ENCODE peak calls at places on chromosomes 11 and 22, in four cellular contexts. One of them, this sample, is unnamed.

GRCh38 chr11:130858215-130858614 is 58.1 kb downstream of the SNX19 start:
- DNase-seq in B cell: no peak
- DNase-seq in heart left ventricle: no peak
- DNase-seq in GM12865: peak; percentile 22
- DNase-seq in this sample: no peak

GRCh38 chr11:127018683-127019279 is 18.2 kb upstream of the KIRREL3 start:
- DNase-seq in B cell: no peak
- DNase-seq in heart left ventricle: no peak
- DNase-seq in GM12865: no peak
- DNase-seq in this sample: no peak

GRCh38 chr11:132058211-132058772 is 687.9 kb downstream of the NTM start:
- DNase-seq in B cell: no peak
- DNase-seq in heart left ventricle: no peak
- DNase-seq in GM12865: no peak
- DNase-seq in this sample: no peak

GRCh38 chr11:119338318-119338890 is 2.3 kb downstream of the C1QTNF5 start:
- DNase-seq in B cell: peak; percentile 84
- DNase-seq in heart left ventricle: peak; percentile 78
- DNase-seq in GM12865: peak; percentile 71
- DNase-seq in this sample: peak; percentile 89

GRCh38 chr11:15707971-15708370 is 593.2 kb downstream of the INSC start:
- DNase-seq in B cell: no peak
- DNase-seq in heart left ventricle: peak; percentile 37
- DNase-seq in GM12865: no peak
- DNase-seq in this sample: no peak

GRCh38 chr11:35911616-35912165 is 32.2 kb upstream of the LDLRAD3 start:
- DNase-seq in B cell: no peak
- DNase-seq in heart left ventricle: no peak
- DNase-seq in GM12865: peak; percentile 44
- DNase-seq in this sample: peak; percentile 14

GRCh38 chr22:40410731-40411505 is 40.5 kb downstream of the SGSM3 start:
- DNase-seq in B cell: no peak
- DNase-seq in heart left ventricle: no peak
- DNase-seq in GM12865: no peak
- DNase-seq in this sample: no peak

GRCh38 chr22:49979587-49980264 is 19.2 kb downstream of the PIM3 start:
- DNase-seq in B cell: peak; percentile 29
- DNase-seq in heart left ventricle: peak; percentile 24
- DNase-seq in GM12865: peak; percentile 61
- DNase-seq in this sample: no peak

GRCh38 chr22:28029962-28030361 is 110.9 kb upstream of the PITPNB start:
- DNase-seq in B cell: no peak
- DNase-seq in heart left ventricle: peak; percentile 8
- DNase-seq in GM12865: no peak
- DNase-seq in this sample: no peak

GRCh38 chr11:66725646-66726045 is 3.4 kb downstream of the SPTBN2 start:
- DNase-seq in B cell: no peak
- DNase-seq in heart left ventricle: no peak
- DNase-seq in GM12865: no peak
- DNase-seq in this sample: no peak

GRCh38 chr11:120108154-120108784 is 29.6 kb downstream of the TRIM29 start:
- DNase-seq in B cell: peak; percentile 86
- DNase-seq in heart left ventricle: peak; percentile 63
- DNase-seq in GM12865: peak; percentile 59
- DNase-seq in this sample: peak; percentile 90

DNA sequence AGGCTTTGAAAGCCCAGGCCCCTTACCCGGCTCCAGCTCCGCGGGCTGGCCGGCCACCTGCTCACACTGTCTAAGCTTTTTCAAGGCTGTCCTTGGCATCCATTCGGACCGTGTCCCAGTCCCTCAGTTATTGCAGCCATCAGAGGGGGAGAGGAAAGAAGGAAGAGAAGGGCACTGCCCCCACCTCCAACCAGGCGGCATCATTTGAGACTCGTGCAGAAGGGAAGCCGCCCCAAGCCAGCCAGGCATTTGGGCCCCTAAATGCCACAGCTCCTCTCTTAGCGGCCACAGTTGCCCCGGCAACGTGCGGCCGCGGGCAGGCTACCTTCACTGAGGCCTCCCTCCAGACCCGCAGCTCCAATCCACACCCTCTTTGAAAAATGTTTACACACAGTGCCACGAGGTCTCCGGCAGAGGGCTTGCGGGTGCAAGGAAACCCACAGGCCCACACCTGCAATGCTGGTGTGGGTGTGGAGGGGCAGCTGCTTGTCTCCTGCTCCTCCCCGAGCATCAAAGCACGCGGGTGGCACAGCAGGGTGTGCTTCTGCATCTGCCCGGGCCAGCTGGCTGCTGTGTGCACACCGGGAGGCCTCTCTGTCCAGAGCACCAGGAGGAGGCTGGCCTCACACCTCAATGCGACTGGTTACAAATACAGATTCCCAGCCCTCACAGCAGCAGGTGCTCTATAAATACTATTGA is 124.4 kb downstream of the CTTN start:
- DNase-seq in B cell: no peak
- DNase-seq in heart left ventricle: no peak
- DNase-seq in GM12865: peak; percentile 33
- DNase-seq in this sample: no peak
- TF ChIP-seq CTCF in B cell: no peak
- TF ChIP-seq CTCF in heart left ventricle: no peak
- TF ChIP-seq CTCF in GM12865: no peak
- TF ChIP-seq CTCF in this sample: no peak

DNA sequence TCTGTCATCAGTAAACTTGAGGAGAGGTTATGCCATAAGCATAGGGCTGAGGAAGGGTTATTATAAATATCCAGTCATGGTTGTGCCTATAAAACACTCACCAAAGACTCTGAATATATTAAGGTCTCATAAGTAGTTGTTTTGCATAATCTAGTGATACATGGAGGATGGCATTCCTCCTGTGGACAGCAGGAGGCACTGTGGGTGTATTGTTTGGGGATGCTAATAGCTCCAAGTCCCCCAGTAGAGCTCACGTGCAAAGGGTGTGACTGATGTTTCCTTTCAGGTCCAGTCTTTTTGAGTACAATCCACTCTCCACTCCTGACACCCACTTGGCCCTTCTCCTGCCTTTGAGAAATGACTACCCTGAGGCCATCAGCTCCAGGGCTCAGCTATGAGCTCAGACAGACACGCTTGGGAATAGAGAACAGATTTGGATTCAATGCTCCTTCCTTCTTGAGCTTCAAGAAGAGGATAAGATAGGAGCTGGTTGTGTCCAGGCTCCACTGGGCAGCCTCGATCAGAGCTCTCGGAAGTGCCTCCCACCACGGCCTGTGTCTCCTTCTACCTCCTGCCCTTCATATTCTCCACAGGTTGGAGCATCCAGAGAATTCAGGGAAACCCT is 85.2 kb upstream of the IGLL5 start:
- DNase-seq in B cell: no peak
- DNase-seq in heart left ventricle: no peak
- DNase-seq in GM12865: peak; percentile 70
- DNase-seq in this sample: peak; percentile 40
- TF ChIP-seq CTCF in B cell: peak; percentile 41
- TF ChIP-seq CTCF in heart left ventricle: peak; percentile 18
- TF ChIP-seq CTCF in GM12865: peak; percentile 66
- TF ChIP-seq CTCF in this sample: no peak

DNA sequence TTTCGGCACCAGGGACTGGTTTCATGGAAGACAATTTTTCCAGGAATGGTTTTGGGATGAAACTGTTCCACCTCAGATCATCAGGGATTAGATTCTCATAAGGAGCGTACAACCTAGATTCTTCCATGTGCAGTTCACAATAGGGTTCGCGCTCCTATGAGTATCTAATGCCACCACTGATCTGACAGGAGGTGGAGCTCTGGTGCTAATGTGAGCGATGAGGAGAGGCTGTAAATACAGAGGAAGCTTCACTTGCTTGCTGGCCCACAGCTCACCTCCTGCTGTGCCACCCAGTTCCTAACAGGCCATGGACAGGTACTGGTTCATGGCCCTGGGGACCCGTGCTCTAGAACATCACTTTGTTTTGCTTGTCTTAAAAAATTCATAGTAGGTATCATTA is 41.8 kb upstream of the AMPD3 start:
- DNase-seq in B cell: peak; percentile 27
- DNase-seq in heart left ventricle: no peak
- DNase-seq in GM12865: peak; percentile 72
- DNase-seq in this sample: no peak
- TF ChIP-seq CTCF in B cell: peak; percentile 59
- TF ChIP-seq CTCF in heart left ventricle: no peak
- TF ChIP-seq CTCF in GM12865: peak; percentile 57
- TF ChIP-seq CTCF in this sample: peak; percentile 73

GRCh38 chr11:101444164-101444563 is 139.6 kb downstream of the TRPC6 start:
- DNase-seq in B cell: no peak
- DNase-seq in heart left ventricle: no peak
- DNase-seq in GM12865: no peak
- DNase-seq in this sample: no peak

GRCh38 chr11:101444851-101445250 is 139.0 kb downstream of the TRPC6 start:
- DNase-seq in B cell: no peak
- DNase-seq in heart left ventricle: no peak
- DNase-seq in GM12865: no peak
- DNase-seq in this sample: no peak

GRCh38 chr11:101446726-101447125 is 137.1 kb downstream of the TRPC6 start:
- DNase-seq in B cell: no peak
- DNase-seq in heart left ventricle: no peak
- DNase-seq in GM12865: no peak
- DNase-seq in this sample: no peak

GRCh38 chr11:101445761-101446160 is 138.0 kb downstream of the TRPC6 start:
- DNase-seq in B cell: no peak
- DNase-seq in heart left ventricle: no peak
- DNase-seq in GM12865: no peak
- DNase-seq in this sample: no peak

DNA sequence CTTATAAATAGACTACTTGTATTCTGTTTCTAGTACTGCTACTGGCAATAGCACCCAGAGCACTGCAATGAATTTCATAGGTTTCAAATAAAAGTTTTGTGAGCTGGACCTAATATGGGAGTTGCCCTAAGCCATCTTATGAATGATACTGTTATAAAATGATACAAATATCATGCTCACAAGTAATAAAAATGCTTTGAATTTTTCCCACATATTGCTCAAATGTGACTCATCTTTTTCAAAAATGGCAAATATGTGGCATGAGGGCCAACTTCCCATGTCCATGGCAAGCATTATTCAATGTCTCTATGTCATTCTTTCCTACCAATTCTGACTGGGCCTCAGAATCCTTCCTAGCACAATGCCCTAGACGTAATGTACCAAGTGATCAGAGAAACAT is 137.6 kb downstream of the TRPC6 start:
- DNase-seq in B cell: no peak
- DNase-seq in heart left ventricle: no peak
- DNase-seq in GM12865: no peak
- DNase-seq in this sample: no peak
- TF ChIP-seq CTCF in B cell: no peak
- TF ChIP-seq CTCF in heart left ventricle: no peak
- TF ChIP-seq CTCF in GM12865: no peak
- TF ChIP-seq CTCF in this sample: no peak

GRCh38 chr11:95791385-95792033 is 1.2 kb downstream of the CEP57 start:
- DNase-seq in B cell: no peak
- DNase-seq in heart left ventricle: no peak
- DNase-seq in GM12865: no peak
- DNase-seq in this sample: no peak

GRCh38 chr11:95790123-95790932 is at the start of gene CEP57:
- DNase-seq in B cell: peak; percentile 75
- DNase-seq in heart left ventricle: peak; percentile 96
- DNase-seq in GM12865: peak; percentile 97
- DNase-seq in this sample: peak; percentile 88

GRCh38 chr11:95789506-95790122 is at the start of gene FAM76B:
- DNase-seq in B cell: peak; percentile 84
- DNase-seq in heart left ventricle: peak; percentile 98
- DNase-seq in GM12865: peak; percentile 99
- DNase-seq in this sample: peak; percentile 93

GRCh38 chr11:95790933-95791247 is 592 bp downstream of the CEP57 start:
- DNase-seq in B cell: peak; percentile 17
- DNase-seq in heart left ventricle: peak; percentile 55
- DNase-seq in GM12865: peak; percentile 81
- DNase-seq in this sample: peak; percentile 29

DNA sequence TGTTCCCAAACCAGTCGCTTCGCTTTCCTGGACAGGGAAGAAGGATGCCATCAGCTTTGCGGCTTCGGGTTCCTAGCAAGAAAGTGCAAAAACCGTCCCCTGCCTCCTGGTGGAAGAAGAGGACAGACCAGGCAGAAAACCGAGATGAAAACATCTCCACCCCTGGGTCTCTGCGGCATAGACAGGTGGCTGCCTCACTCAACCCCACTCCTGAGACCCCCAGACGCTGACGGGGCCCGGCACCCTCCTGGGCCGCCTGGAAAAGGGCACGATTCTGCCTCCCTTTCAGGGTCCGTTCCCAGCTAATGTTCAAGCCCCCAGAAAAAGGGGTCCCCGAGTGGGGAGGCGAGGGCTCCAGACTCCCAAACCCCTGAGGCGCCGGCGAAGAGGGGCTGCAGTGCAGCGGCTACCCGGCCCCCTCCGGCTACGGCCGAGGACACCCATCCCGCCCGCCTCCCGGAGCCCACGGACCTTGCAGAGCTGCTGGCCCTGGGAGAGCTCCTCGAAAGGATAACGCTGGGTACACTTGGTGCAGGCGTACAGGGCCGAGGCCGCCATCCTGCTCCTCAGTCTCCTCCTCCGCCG is 569 bp downstream of the FAM76B start:
- DNase-seq in B cell: peak; percentile 15
- DNase-seq in heart left ventricle: no peak
- DNase-seq in GM12865: peak; percentile 49
- DNase-seq in this sample: peak; percentile 19
- TF ChIP-seq CTCF in B cell: peak; percentile 37
- TF ChIP-seq CTCF in heart left ventricle: no peak
- TF ChIP-seq CTCF in GM12865: no peak
- TF ChIP-seq CTCF in this sample: no peak